ENCODE peak calls at places on chromosomes 2 and 18, in seven cellular contexts. One of them, this sample, is unnamed.

GRCh38 chr2:63740943-63741342 is 100.8 kb upstream of the UGP2 start:
- DNase-seq in transverse colon: no peak
- DNase-seq in uterus: no peak
- DNase-seq in NB4: no peak
- DNase-seq in upper lobe of left lung: no peak
- DNase-seq in Peyer's patch: no peak
- DNase-seq in endothelial cell of umbilical vein: no peak
- DNase-seq in this sample: no peak

GRCh38 chr2:88199912-88200682 is 30.0 kb downstream of the THNSL2 start:
- DNase-seq in transverse colon: peak; percentile 26
- DNase-seq in Peyer's patch: peak; percentile 64
- DNase-seq in uterus: no peak
- DNase-seq in upper lobe of left lung: peak; percentile 38
- DNase-seq in endothelial cell of umbilical vein: no peak
- DNase-seq in NB4: peak; percentile 50
- DNase-seq in this sample: no peak

GRCh38 chr2:86097114-86097896 is 8.4 kb downstream of the POLR1A start:
- DNase-seq in NB4: no peak
- DNase-seq in Peyer's patch: no peak
- DNase-seq in upper lobe of left lung: no peak
- DNase-seq in endothelial cell of umbilical vein: no peak
- DNase-seq in transverse colon: no peak
- DNase-seq in uterus: no peak
- DNase-seq in this sample: no peak

GRCh38 chr18:31042391-31043181 is at the start of gene DSC3:
- DNase-seq in transverse colon: peak; percentile 23
- DNase-seq in NB4: peak; percentile 49
- DNase-seq in upper lobe of left lung: no peak
- DNase-seq in uterus: no peak
- DNase-seq in Peyer's patch: peak; percentile 54
- DNase-seq in endothelial cell of umbilical vein: no peak
- DNase-seq in this sample: no peak

GRCh38 chr18:31513189-31513907 is 15.4 kb downstream of the DSG2 start:
- DNase-seq in upper lobe of left lung: no peak
- DNase-seq in endothelial cell of umbilical vein: no peak
- DNase-seq in transverse colon: no peak
- DNase-seq in NB4: no peak
- DNase-seq in uterus: no peak
- DNase-seq in Peyer's patch: peak; percentile 56
- DNase-seq in this sample: no peak

GRCh38 chr2:216574046-216574445 is 59.2 kb upstream of the IGFBP2 start:
- DNase-seq in endothelial cell of umbilical vein: no peak
- DNase-seq in upper lobe of left lung: no peak
- DNase-seq in Peyer's patch: no peak
- DNase-seq in uterus: no peak
- DNase-seq in NB4: peak; percentile 82
- DNase-seq in transverse colon: no peak
- DNase-seq in this sample: no peak

GRCh38 chr2:46338674-46339073 is 41.5 kb downstream of the EPAS1 start:
- DNase-seq in uterus: no peak
- DNase-seq in endothelial cell of umbilical vein: no peak
- DNase-seq in Peyer's patch: no peak
- DNase-seq in upper lobe of left lung: no peak
- DNase-seq in NB4: no peak
- DNase-seq in transverse colon: no peak
- DNase-seq in this sample: peak; percentile 45

GRCh38 chr2:88638743-88639142 is 11.5 kb upstream of the EIF2AK3 start:
- DNase-seq in uterus: no peak
- DNase-seq in Peyer's patch: no peak
- DNase-seq in transverse colon: no peak
- DNase-seq in endothelial cell of umbilical vein: no peak
- DNase-seq in NB4: no peak
- DNase-seq in upper lobe of left lung: no peak
- DNase-seq in this sample: no peak

GRCh38 chr2:133566967-133567645 is 1.2 kb downstream of the NCKAP5 start:
- DNase-seq in NB4: no peak
- DNase-seq in Peyer's patch: peak; percentile 80
- DNase-seq in endothelial cell of umbilical vein: peak; percentile 72
- DNase-seq in transverse colon: peak; percentile 26
- DNase-seq in uterus: no peak
- DNase-seq in upper lobe of left lung: peak; percentile 39
- DNase-seq in this sample: no peak

GRCh38 chr2:27701676-27702075 is 38.0 kb downstream of the SLC4A1AP start:
- DNase-seq in NB4: no peak
- DNase-seq in upper lobe of left lung: peak; percentile 94
- DNase-seq in Peyer's patch: no peak
- DNase-seq in transverse colon: no peak
- DNase-seq in endothelial cell of umbilical vein: no peak
- DNase-seq in uterus: no peak
- DNase-seq in this sample: no peak

GRCh38 chr2:26534098-26534864 is 56.4 kb upstream of the OTOF start:
- DNase-seq in NB4: no peak
- DNase-seq in upper lobe of left lung: no peak
- DNase-seq in transverse colon: no peak
- DNase-seq in uterus: no peak
- DNase-seq in endothelial cell of umbilical vein: no peak
- DNase-seq in Peyer's patch: no peak
- DNase-seq in this sample: peak; percentile 63

GRCh38 chr2:31386648-31387047 is 27.9 kb downstream of the XDH start:
- DNase-seq in transverse colon: no peak
- DNase-seq in endothelial cell of umbilical vein: no peak
- DNase-seq in upper lobe of left lung: no peak
- DNase-seq in uterus: no peak
- DNase-seq in NB4: no peak
- DNase-seq in Peyer's patch: no peak
- DNase-seq in this sample: peak; percentile 16

GRCh38 chr2:124913873-124914272 is 888.8 kb downstream of the CNTNAP5 start:
- DNase-seq in upper lobe of left lung: no peak
- DNase-seq in transverse colon: no peak
- DNase-seq in NB4: no peak
- DNase-seq in uterus: no peak
- DNase-seq in endothelial cell of umbilical vein: no peak
- DNase-seq in Peyer's patch: no peak
- DNase-seq in this sample: no peak

DNA sequence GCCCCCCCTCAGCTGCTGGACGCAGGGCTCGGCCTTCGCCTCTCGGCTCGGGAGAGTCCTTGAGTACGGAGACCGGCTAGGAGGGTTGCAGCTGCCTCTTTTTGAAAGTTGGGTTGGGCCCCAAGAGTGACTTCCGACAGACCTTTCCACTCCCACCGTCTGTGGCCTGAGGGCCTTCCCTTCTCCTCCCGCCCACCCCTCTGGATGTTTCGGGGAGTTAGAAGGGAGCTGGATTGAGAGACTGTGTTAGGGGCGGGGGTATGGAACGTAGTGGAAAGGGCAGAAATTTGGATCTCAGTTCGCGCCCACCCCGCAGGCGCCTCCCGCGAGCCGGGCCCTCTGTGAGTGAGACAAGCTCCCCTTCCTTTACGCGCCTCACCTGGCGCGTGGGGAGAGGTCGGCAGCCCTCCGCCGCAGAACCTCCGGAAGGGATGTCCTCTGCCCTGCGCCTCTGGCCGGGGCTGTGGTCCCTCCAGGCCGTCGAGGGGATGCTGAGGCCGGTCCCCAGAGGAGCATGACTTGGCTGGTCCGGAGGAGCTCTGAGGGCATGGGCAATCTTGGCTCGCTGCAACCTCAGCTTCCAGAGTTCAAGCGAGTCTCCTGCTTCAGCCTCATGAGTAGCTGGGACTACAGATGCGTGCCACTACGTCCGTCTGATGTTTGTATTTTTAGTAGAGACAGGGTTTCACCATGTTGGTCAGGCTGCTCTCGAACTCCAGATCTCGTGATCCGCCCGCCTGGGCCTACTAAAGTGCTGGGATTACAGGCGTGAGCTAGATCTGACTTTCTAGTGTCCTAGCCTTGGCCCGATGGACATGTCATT is 15.9 kb downstream of the C2orf74 start:
- DNase-seq in endothelial cell of umbilical vein: peak; percentile 36
- DNase-seq in Peyer's patch: peak; percentile 57
- DNase-seq in uterus: peak; percentile 41
- DNase-seq in NB4: peak; percentile 67
- DNase-seq in upper lobe of left lung: peak; percentile 29
- DNase-seq in transverse colon: peak; percentile 35
- DNase-seq in this sample: peak; percentile 71
- TF ChIP-seq POLR2A in endothelial cell of umbilical vein: no peak
- TF ChIP-seq POLR2A in Peyer's patch: no peak
- TF ChIP-seq POLR2A in uterus: no peak
- TF ChIP-seq POLR2A in NB4: no peak
- TF ChIP-seq POLR2A in upper lobe of left lung: no peak
- TF ChIP-seq POLR2A in transverse colon: no peak
- TF ChIP-seq POLR2A in this sample: no peak

DNA sequence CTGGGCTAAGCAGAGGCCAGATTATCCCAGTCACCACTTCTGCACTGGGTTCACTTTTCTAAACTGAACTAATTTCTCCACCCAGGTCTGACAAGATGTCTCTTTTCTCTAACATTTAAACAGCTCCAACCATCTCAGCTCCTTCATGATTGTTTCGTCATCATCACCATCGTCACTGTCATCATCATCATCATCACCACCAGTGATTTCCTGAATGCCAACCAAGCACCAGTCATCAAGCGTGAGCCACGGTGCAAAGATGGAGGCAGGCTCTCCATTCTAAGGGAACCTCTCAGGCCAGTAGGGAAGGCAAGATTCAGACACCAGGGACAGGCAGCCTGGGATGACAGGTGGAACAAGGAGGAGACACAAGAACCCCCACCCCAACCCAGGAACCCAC is 25.5 kb upstream of the TMBIM1 start:
- DNase-seq in NB4: no peak
- DNase-seq in transverse colon: no peak
- DNase-seq in endothelial cell of umbilical vein: no peak
- DNase-seq in upper lobe of left lung: no peak
- DNase-seq in Peyer's patch: no peak
- DNase-seq in uterus: no peak
- DNase-seq in this sample: no peak
- TF ChIP-seq POLR2A in NB4: no peak
- TF ChIP-seq POLR2A in transverse colon: no peak
- TF ChIP-seq POLR2A in endothelial cell of umbilical vein: no peak
- TF ChIP-seq POLR2A in upper lobe of left lung: no peak
- TF ChIP-seq POLR2A in Peyer's patch: no peak
- TF ChIP-seq POLR2A in uterus: no peak
- TF ChIP-seq POLR2A in this sample: no peak

DNA sequence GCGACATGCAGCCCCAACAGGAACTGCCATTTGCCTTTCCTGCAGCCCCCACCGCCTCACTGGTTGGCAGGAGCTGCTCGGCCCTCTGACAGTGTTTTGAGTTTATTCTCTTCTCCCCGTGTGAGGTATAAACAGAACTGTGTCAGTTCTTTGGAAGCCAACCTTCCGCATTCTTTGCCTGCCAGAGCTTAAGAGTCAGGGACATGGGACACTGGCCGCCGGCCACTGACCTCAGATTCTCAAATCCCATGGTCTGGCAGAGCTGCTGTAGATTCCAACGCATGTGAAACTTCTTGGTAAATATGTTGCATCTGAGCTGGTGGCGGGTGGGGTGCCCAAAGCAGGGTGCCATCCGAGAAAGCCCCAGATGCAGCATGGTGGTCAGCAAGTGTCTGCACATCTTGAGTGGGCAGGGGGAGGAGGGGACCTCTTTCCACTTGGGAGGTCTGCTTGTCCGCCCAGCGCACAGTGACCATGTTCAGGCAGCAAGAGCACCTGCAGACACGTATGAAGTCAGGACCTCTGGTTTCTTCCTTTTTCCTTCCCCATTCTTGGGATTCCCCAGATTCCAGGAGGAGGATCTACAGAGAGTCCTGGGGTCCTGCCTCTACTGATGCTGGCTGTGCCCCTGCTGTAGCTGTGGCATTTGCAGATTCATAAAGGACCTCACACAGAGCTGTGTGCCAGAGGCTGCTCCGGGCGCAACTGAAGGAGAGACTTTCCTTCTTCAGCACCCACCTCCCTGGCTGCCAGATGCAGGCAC is 23.8 kb downstream of the ASB18 start:
- DNase-seq in transverse colon: no peak
- DNase-seq in upper lobe of left lung: no peak
- DNase-seq in endothelial cell of umbilical vein: no peak
- DNase-seq in NB4: no peak
- DNase-seq in uterus: no peak
- DNase-seq in Peyer's patch: no peak
- DNase-seq in this sample: no peak
- TF ChIP-seq POLR2A in transverse colon: no peak
- TF ChIP-seq POLR2A in upper lobe of left lung: no peak
- TF ChIP-seq POLR2A in endothelial cell of umbilical vein: no peak
- TF ChIP-seq POLR2A in NB4: no peak
- TF ChIP-seq POLR2A in uterus: no peak
- TF ChIP-seq POLR2A in Peyer's patch: no peak
- TF ChIP-seq POLR2A in this sample: no peak

GRCh38 chr2:3626118-3626816 is 31.4 kb downstream of the COLEC11 start:
- DNase-seq in transverse colon: no peak
- DNase-seq in upper lobe of left lung: peak; percentile 13
- DNase-seq in Peyer's patch: peak; percentile 33
- DNase-seq in NB4: no peak
- DNase-seq in endothelial cell of umbilical vein: peak; percentile 29
- DNase-seq in uterus: no peak
- DNase-seq in this sample: no peak
- TF ChIP-seq POLR2A in transverse colon: no peak
- TF ChIP-seq POLR2A in upper lobe of left lung: no peak
- TF ChIP-seq POLR2A in Peyer's patch: no peak
- TF ChIP-seq POLR2A in NB4: no peak
- TF ChIP-seq POLR2A in endothelial cell of umbilical vein: no peak
- TF ChIP-seq POLR2A in uterus: no peak
- TF ChIP-seq POLR2A in this sample: no peak

GRCh38 chr2:121575800-121576199 is 45.1 kb downstream of the RNU4ATAC start:
- DNase-seq in uterus: no peak
- DNase-seq in Peyer's patch: no peak
- DNase-seq in endothelial cell of umbilical vein: no peak
- DNase-seq in upper lobe of left lung: no peak
- DNase-seq in NB4: no peak
- DNase-seq in transverse colon: no peak
- DNase-seq in this sample: no peak
- TF ChIP-seq POLR2A in uterus: no peak
- TF ChIP-seq POLR2A in Peyer's patch: no peak
- TF ChIP-seq POLR2A in endothelial cell of umbilical vein: no peak
- TF ChIP-seq POLR2A in upper lobe of left lung: no peak
- TF ChIP-seq POLR2A in NB4: no peak
- TF ChIP-seq POLR2A in transverse colon: no peak
- TF ChIP-seq POLR2A in this sample: no peak

This sample was measured in erythroblast.